ENCODE peak calls at places on chromosomes 1 and 21, in five cellular contexts. P is A549, Y is T-helper 1 cell, V is T1000, J is activated B cell treated with CpG ODN at 0.5 μM for 24 hours. X is an unnamed sample.

GRCh38 chr1:84078108-84078823 is 65.8 kb upstream of the PRKACB start:
- DNase-seq in P (no peak), Y (no peak), V (no peak), J (no peak), X (no peak)

GRCh38 chr21:45142469-45142868 is 68.1 kb downstream of the ADARB1 start:
- DNase-seq in P (no peak), Y (no peak), V (no peak), J (no peak), X (no peak)

GRCh38 chr1:29096255-29096896 is 27.3 kb downstream of the TMEM200B start:
- DNase-seq in P (no peak), Y (no peak), V (no peak), J (no peak), X (no peak)

GRCh38 chr1:36573445-36573844 is 90.7 kb upstream of the CSF3R start:
- DNase-seq in P (no peak), Y (no peak), V (no peak), J (no peak), X (no peak)

GRCh38 chr21:42724226-42724920 is 71.0 kb downstream of the PDE9A start:
- DNase-seq in P (peak), Y (no peak), V (peak), J (no peak), X (no peak)

GRCh38 chr1:240189386-240189989 is 97.8 kb downstream of the FMN2 start:
- DNase-seq in P (peak), Y (no peak), V (no peak), J (no peak), X (no peak)

GRCh38 chr21:45615145-45615711 is 28.3 kb upstream of the PCBP3 start:
- DNase-seq in P (no peak), Y (peak), V (no peak), J (peak), X (no peak)

GRCh38 chr1:96313216-96313615 is 408.4 kb upstream of the PTBP2 start:
- DNase-seq in P (no peak), Y (no peak), V (no peak), J (no peak), X (no peak)

GRCh38 chr1:218345673-218346390 is 696 bp downstream of the TGFB2 start:
- DNase-seq in P (no peak), Y (peak), V (peak), J (peak), X (peak)

GRCh38 chr1:109478806-109479205 is 4.9 kb upstream of the ATXN7L2 start:
- DNase-seq in P (no peak), Y (no peak), V (no peak), J (no peak), X (peak)

GRCh38 chr1:109395602-109396512 is 1.9 kb downstream of the SORT1 start:
- DNase-seq in P (no peak), Y (no peak), V (no peak), J (no peak), X (no peak)

GRCh38 chr1:10694633-10695627 is 101.5 kb downstream of the CASZ1 start:
- DNase-seq in P (peak), Y (peak), V (peak), J (peak), X (peak)

GRCh38 chr1:165069829-165070228 is 286.7 kb downstream of the LMX1A start:
- DNase-seq in P (no peak), Y (no peak), V (no peak), J (no peak), X (no peak)

GRCh38 chr1:231357831-231358354 is 19.8 kb downstream of the SPRTN start:
- DNase-seq in P (peak), Y (no peak), V (no peak), J (no peak), X (no peak)

GRCh38 chr1:200890818-200891773 is 3.6 kb upstream of the INAVA start:
- DNase-seq in P (peak), Y (no peak), V (no peak), J (no peak), X (peak)

GRCh38 chr1:185017338-185017737 is 28.0 kb upstream of the RNF2 start:
- DNase-seq in P (peak), Y (no peak), V (peak), J (no peak), X (no peak)

GRCh38 chr1:248873993-248874671 is 15.2 kb upstream of the ZNF692 start:
- DNase-seq in P (peak), Y (peak), V (peak), J (peak), X (peak)

GRCh38 chr1:211331011-211331709 is 4.5 kb downstream of the TRAF5 start:
- DNase-seq in P (no peak), Y (no peak), V (no peak), J (no peak), X (no peak)

GRCh38 chr1:62082456-62083363 is 111.9 kb upstream of the L1TD1 start:
- DNase-seq in P (peak), Y (no peak), V (peak), J (no peak), X (peak)

GRCh38 chr1:51518033-51518729 is 885 bp downstream of the EPS15 start:
- DNase-seq in P (peak), Y (peak), V (no peak), J (peak), X (no peak)

GRCh38 chr1:31372961-31373896 is at the start of gene FABP3:
- DNase-seq in P (no peak), Y (no peak), V (peak), J (no peak), X (peak)

GRCh38 chr1:2335721-2336475 is 55.5 kb downstream of the MORN1 start:
- DNase-seq in P (no peak), Y (no peak), V (no peak), J (no peak), X (no peak)

GRCh38 chr1:210866532-210866931 is 267.4 kb downstream of the KCNH1 start:
- DNase-seq in P (no peak), Y (no peak), V (no peak), J (no peak), X (no peak)

GRCh38 chr1:94727846-94728715 is 92.1 kb upstream of the SLC44A3 start:
- DNase-seq in P (peak), Y (no peak), V (peak), J (no peak), X (no peak)

GRCh38 chr1:101128211-101128727 is 102.7 kb upstream of the DPH5 start:
- DNase-seq in P (no peak), Y (no peak), V (no peak), J (no peak), X (no peak)